ENCODE peak calls at places on chromosomes 12 and 14, in ten cellular contexts. One of them, this sample, is unnamed.

GRCh38 chr12:38761111-38761510 is 144.3 kb downstream of the CPNE8 start:
- DNase-seq in suprapubic skin: no peak
- DNase-seq in lower lobe of right lung: no peak
- DNase-seq in OCI-LY7: no peak
- DNase-seq in PC-9: no peak
- DNase-seq in heart right ventricle: no peak
- DNase-seq in CD8-positive, alpha-beta memory T cell: no peak
- DNase-seq in right cardiac atrium: no peak
- DNase-seq in PC-3: no peak
- DNase-seq in WERI-Rb-1: no peak
- DNase-seq in this sample: no peak

GRCh38 chr12:127025545-127025944 is 1241.4 kb upstream of the TMEM132C start:
- DNase-seq in suprapubic skin: no peak
- DNase-seq in lower lobe of right lung: no peak
- DNase-seq in OCI-LY7: no peak
- DNase-seq in PC-9: no peak
- DNase-seq in heart right ventricle: no peak
- DNase-seq in CD8-positive, alpha-beta memory T cell: no peak
- DNase-seq in right cardiac atrium: no peak
- DNase-seq in PC-3: peak; percentile 60
- DNase-seq in WERI-Rb-1: no peak
- DNase-seq in this sample: no peak

GRCh38 chr12:41944241-41944640 is 200.4 kb downstream of the GXYLT1 start:
- DNase-seq in suprapubic skin: no peak
- DNase-seq in lower lobe of right lung: no peak
- DNase-seq in OCI-LY7: no peak
- DNase-seq in PC-9: no peak
- DNase-seq in heart right ventricle: no peak
- DNase-seq in CD8-positive, alpha-beta memory T cell: no peak
- DNase-seq in right cardiac atrium: no peak
- DNase-seq in PC-3: no peak
- DNase-seq in WERI-Rb-1: no peak
- DNase-seq in this sample: no peak

GRCh38 chr14:94541234-94541975 is 19.8 kb upstream of the SERPINA4 start:
- DNase-seq in suprapubic skin: no peak
- DNase-seq in lower lobe of right lung: no peak
- DNase-seq in OCI-LY7: no peak
- DNase-seq in PC-9: no peak
- DNase-seq in heart right ventricle: no peak
- DNase-seq in CD8-positive, alpha-beta memory T cell: no peak
- DNase-seq in right cardiac atrium: no peak
- DNase-seq in PC-3: no peak
- DNase-seq in WERI-Rb-1: no peak
- DNase-seq in this sample: no peak

GRCh38 chr14:80567905-80568512 is 356.7 kb upstream of the DIO2 start:
- DNase-seq in suprapubic skin: no peak
- DNase-seq in lower lobe of right lung: no peak
- DNase-seq in OCI-LY7: no peak
- DNase-seq in PC-9: peak; percentile 86
- DNase-seq in heart right ventricle: no peak
- DNase-seq in CD8-positive, alpha-beta memory T cell: no peak
- DNase-seq in right cardiac atrium: no peak
- DNase-seq in PC-3: peak; percentile 96
- DNase-seq in WERI-Rb-1: no peak
- DNase-seq in this sample: no peak

GRCh38 chr14:24277606-24278321 is 6.4 kb upstream of the RABGGTA start:
- DNase-seq in suprapubic skin: no peak
- DNase-seq in lower lobe of right lung: peak; percentile 77
- DNase-seq in OCI-LY7: no peak
- DNase-seq in PC-9: no peak
- DNase-seq in heart right ventricle: no peak
- DNase-seq in CD8-positive, alpha-beta memory T cell: no peak
- DNase-seq in right cardiac atrium: no peak
- DNase-seq in PC-3: no peak
- DNase-seq in WERI-Rb-1: no peak
- DNase-seq in this sample: no peak

GRCh38 chr12:118189761-118190181 is 53.8 kb downstream of the PEBP1 start:
- DNase-seq in suprapubic skin: no peak
- DNase-seq in lower lobe of right lung: no peak
- DNase-seq in OCI-LY7: no peak
- DNase-seq in PC-9: no peak
- DNase-seq in heart right ventricle: peak; percentile 26
- DNase-seq in CD8-positive, alpha-beta memory T cell: no peak
- DNase-seq in right cardiac atrium: peak; percentile 32
- DNase-seq in PC-3: no peak
- DNase-seq in WERI-Rb-1: peak; percentile 78
- DNase-seq in this sample: no peak

GRCh38 chr14:60085085-60085484 is 6.6 kb upstream of the PCNX4 start:
- DNase-seq in suprapubic skin: no peak
- DNase-seq in lower lobe of right lung: no peak
- DNase-seq in OCI-LY7: no peak
- DNase-seq in PC-9: no peak
- DNase-seq in heart right ventricle: no peak
- DNase-seq in CD8-positive, alpha-beta memory T cell: no peak
- DNase-seq in right cardiac atrium: no peak
- DNase-seq in PC-3: no peak
- DNase-seq in WERI-Rb-1: no peak
- DNase-seq in this sample: no peak

GRCh38 chr12:65960820-65961691 is 136.8 kb downstream of the HMGA2 start:
- DNase-seq in suprapubic skin: no peak
- DNase-seq in lower lobe of right lung: no peak
- DNase-seq in OCI-LY7: no peak
- DNase-seq in PC-9: no peak
- DNase-seq in heart right ventricle: no peak
- DNase-seq in CD8-positive, alpha-beta memory T cell: no peak
- DNase-seq in right cardiac atrium: no peak
- DNase-seq in PC-3: no peak
- DNase-seq in WERI-Rb-1: no peak
- DNase-seq in this sample: no peak

DNA sequence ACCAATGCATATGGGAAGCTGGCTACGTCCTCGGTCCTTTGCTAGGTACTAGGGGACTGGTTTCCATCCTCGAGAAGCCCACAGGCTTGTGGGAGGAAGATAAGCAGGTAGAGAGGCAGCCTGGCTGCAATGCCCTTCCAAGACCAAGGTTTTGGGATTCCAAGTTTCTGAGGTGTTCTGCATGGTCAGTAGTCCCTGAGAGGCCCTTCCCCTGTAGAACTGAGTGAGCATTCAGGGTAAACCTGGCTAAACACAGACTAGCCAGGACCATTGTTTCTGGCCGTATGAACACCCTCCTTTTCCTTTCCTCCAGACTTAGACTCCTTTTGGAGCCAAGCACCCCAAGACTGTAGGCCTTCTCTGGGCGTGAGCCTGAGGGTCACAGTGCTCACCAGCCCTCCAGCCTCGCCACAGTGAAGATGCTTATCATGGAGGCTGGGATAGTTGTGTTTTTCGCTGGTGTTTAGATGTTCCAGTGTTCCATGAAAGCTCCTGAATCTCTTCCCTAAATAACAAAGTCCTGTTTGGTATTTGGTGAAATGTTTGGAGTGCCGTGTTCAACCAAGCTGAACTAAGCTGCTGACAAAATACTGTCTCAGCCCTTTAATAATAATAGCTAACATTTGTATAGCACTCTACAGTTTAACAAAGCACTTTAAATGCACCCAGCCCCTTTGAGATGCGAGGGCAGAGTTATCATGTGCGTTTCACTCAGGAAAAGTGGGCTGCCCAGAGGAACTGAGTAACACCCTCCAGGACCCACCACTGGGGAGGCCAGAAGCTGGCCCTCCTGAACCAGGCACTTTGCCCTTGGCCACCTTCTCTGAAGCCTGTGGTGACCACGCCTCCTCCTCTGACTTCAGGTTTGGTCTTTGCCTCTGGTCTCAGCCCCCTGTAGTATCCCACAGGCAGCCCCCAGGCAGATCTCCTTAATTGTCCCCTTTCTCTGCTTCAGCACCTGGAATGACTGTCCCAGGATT is 284.5 kb downstream of the CACNA1C start:
- DNase-seq in suprapubic skin: no peak
- DNase-seq in lower lobe of right lung: no peak
- DNase-seq in OCI-LY7: no peak
- DNase-seq in PC-9: no peak
- DNase-seq in heart right ventricle: no peak
- DNase-seq in CD8-positive, alpha-beta memory T cell: no peak
- DNase-seq in right cardiac atrium: no peak
- DNase-seq in PC-3: no peak
- DNase-seq in WERI-Rb-1: no peak
- DNase-seq in this sample: no peak
- H3K9me3 ChIP-seq in suprapubic skin: no peaks in the 10 kb centered on the region
- H3K9me3 ChIP-seq in lower lobe of right lung: no peaks in the 10 kb centered on the region
- H3K9me3 ChIP-seq in OCI-LY7: no peaks in the 10 kb centered on the region
- H3K9me3 ChIP-seq in PC-9: no peaks in the 10 kb centered on the region
- H3K9me3 ChIP-seq in heart right ventricle: no peaks in the 10 kb centered on the region
- H3K9me3 ChIP-seq in CD8-positive, alpha-beta memory T cell: no peaks in the 10 kb centered on the region
- H3K9me3 ChIP-seq in right cardiac atrium: no peaks in the 10 kb centered on the region
- H3K9me3 ChIP-seq in PC-3: no peaks in the 10 kb centered on the region
- H3K9me3 ChIP-seq in WERI-Rb-1: no peaks in the 10 kb centered on the region
- H3K9me3 ChIP-seq in this sample: no peaks in the 10 kb centered on the region

DNA sequence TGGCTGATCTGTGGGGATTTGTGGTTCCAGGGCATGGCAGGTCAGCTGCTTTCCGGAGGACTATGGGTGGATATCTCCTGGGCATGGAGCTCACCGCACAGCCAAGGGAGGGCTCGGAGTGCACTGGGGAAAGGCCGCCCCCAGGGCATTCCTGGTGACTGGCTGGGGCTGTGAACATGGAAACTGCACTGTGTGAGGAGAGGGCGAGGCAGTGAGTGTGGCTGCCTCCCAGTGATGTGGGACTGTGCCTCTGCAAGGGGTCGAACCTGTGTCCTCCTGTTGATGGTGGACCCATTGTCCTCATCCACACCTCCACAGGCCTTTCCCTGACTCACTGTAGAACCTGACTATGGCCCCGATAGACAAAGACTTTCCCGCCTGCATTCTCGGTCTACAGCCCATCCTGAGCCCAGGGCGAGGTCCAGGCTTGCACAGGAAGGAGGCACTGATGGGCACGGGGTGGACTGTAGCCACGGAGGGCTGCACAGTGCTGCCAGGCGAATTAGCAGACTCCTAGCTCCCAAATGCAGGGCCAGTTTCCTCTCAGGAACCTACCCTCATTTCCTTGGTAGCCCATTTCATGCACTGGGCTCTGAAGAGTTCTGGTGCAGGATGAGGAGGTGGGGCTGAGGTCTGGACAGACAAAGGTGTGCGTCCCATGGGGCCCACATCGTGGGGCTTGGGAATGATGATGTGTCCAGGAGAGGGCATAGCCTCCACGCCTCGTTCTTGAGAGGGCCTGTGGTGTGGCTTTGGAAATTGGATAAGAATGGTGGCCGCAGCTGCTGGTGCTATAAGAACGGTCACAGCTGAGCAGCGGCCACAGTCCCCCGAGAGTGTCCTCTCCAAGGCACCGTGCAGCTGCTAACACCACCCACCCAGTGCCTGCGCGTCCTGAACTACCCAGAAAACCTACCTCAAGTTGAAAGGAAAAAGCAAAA is 415.1 kb downstream of the TMEM121 start:
- DNase-seq in suprapubic skin: no peak
- DNase-seq in lower lobe of right lung: no peak
- DNase-seq in OCI-LY7: no peak
- DNase-seq in PC-9: no peak
- DNase-seq in heart right ventricle: no peak
- DNase-seq in CD8-positive, alpha-beta memory T cell: no peak
- DNase-seq in right cardiac atrium: no peak
- DNase-seq in PC-3: no peak
- DNase-seq in WERI-Rb-1: no peak
- DNase-seq in this sample: no peak
- H3K9me3 ChIP-seq in suprapubic skin: peaks cover 21% of the 10 kb centered on the region
- H3K9me3 ChIP-seq in lower lobe of right lung: peaks cover 20% of the 10 kb centered on the region
- H3K9me3 ChIP-seq in OCI-LY7: no peaks in the 10 kb centered on the region
- H3K9me3 ChIP-seq in PC-9: no peaks in the 10 kb centered on the region
- H3K9me3 ChIP-seq in heart right ventricle: peaks cover 18% of the 10 kb centered on the region
- H3K9me3 ChIP-seq in CD8-positive, alpha-beta memory T cell: peaks cover 7% of the 10 kb centered on the region
- H3K9me3 ChIP-seq in right cardiac atrium: peaks cover 4% of the 10 kb centered on the region
- H3K9me3 ChIP-seq in PC-3: peaks cover 6% of the 10 kb centered on the region
- H3K9me3 ChIP-seq in WERI-Rb-1: peaks cover 24% of the 10 kb centered on the region
- H3K9me3 ChIP-seq in this sample: no peaks in the 10 kb centered on the region

DNA sequence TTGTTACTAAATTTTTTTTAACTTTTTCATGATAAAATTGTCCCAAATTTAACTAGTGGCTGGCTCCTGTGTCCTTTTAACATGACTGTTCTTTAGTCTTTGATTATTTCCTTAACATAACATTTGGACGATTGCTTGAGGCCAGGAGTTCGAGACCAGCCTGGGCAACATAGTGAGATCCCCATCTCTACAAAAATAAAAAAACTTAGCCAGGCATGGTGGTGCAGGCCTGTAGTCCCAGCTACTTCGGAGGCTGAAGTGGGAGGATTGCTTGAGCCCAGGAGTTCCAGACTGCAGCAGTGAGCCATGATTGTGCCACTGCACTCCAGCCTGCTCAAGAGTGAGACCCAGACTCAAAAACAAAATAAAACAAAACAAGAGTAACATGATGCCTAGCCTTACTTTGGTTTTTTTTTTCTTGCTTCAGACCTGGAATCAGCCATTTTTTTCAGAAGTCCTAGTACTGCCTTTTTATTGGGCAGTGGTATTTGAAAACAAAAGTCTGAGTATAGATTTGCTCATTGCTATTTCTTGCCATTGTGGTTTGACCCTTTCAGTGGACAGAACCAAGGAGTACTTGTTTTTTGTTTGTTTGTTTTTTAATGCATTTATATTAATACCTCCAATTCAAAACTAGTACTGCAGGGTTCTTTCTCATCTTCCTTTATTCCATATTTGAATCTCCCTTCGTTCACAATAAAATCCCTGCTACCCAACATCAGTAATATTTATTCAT is 4.8 kb downstream of the TOGARAM1 start:
- DNase-seq in suprapubic skin: no peak
- DNase-seq in lower lobe of right lung: no peak
- DNase-seq in OCI-LY7: no peak
- DNase-seq in PC-9: no peak
- DNase-seq in heart right ventricle: no peak
- DNase-seq in CD8-positive, alpha-beta memory T cell: no peak
- DNase-seq in right cardiac atrium: no peak
- DNase-seq in PC-3: peak; percentile 34
- DNase-seq in WERI-Rb-1: no peak
- DNase-seq in this sample: no peak
- H3K9me3 ChIP-seq in suprapubic skin: no peaks in the 10 kb centered on the region
- H3K9me3 ChIP-seq in lower lobe of right lung: no peaks in the 10 kb centered on the region
- H3K9me3 ChIP-seq in OCI-LY7: peaks cover 10% of the 10 kb centered on the region
- H3K9me3 ChIP-seq in PC-9: peaks cover 4% of the 10 kb centered on the region
- H3K9me3 ChIP-seq in heart right ventricle: no peaks in the 10 kb centered on the region
- H3K9me3 ChIP-seq in CD8-positive, alpha-beta memory T cell: peaks cover 4% of the 10 kb centered on the region
- H3K9me3 ChIP-seq in right cardiac atrium: no peaks in the 10 kb centered on the region
- H3K9me3 ChIP-seq in PC-3: no peaks in the 10 kb centered on the region
- H3K9me3 ChIP-seq in WERI-Rb-1: peaks cover 20% of the 10 kb centered on the region
- H3K9me3 ChIP-seq in this sample: no peaks in the 10 kb centered on the region

GRCh38 chr14:19754172-19754571 is 10.8 kb downstream of the OR4Q3 start:
- DNase-seq in suprapubic skin: no peak
- DNase-seq in lower lobe of right lung: no peak
- DNase-seq in OCI-LY7: no peak
- DNase-seq in PC-9: no peak
- DNase-seq in heart right ventricle: no peak
- DNase-seq in CD8-positive, alpha-beta memory T cell: no peak
- DNase-seq in right cardiac atrium: no peak
- DNase-seq in PC-3: no peak
- DNase-seq in WERI-Rb-1: no peak
- DNase-seq in this sample: no peak
- H3K9me3 ChIP-seq in suprapubic skin: no peaks in the 10 kb centered on the region
- H3K9me3 ChIP-seq in lower lobe of right lung: no peaks in the 10 kb centered on the region
- H3K9me3 ChIP-seq in OCI-LY7: peaks cover 6% of the 10 kb centered on the region
- H3K9me3 ChIP-seq in PC-9: no peaks in the 10 kb centered on the region
- H3K9me3 ChIP-seq in heart right ventricle: no peaks in the 10 kb centered on the region
- H3K9me3 ChIP-seq in CD8-positive, alpha-beta memory T cell: no peaks in the 10 kb centered on the region
- H3K9me3 ChIP-seq in right cardiac atrium: no peaks in the 10 kb centered on the region
- H3K9me3 ChIP-seq in PC-3: no peaks in the 10 kb centered on the region
- H3K9me3 ChIP-seq in WERI-Rb-1: no peaks in the 10 kb centered on the region
- H3K9me3 ChIP-seq in this sample: no peaks in the 10 kb centered on the region